ENCODE peak calls at places on chromosomes 12 and 14, in five cellular contexts. One of them, this sample, is unnamed. For H3K9me2, the result is how much of the 10 kb centered on the place peaks cover.

GRCh38 chr14:49036236-49036635 is 549.9 kb downstream of the RPS29 start:
- DNase-seq in SK-N-SH: no peak
- DNase-seq in PC-3: no peak
- DNase-seq in MM.1S: no peak
- DNase-seq in HCT116: no peak
- DNase-seq in this sample: no peak

GRCh38 chr12:27014859-27015729 is 910 bp upstream of the TM7SF3 start:
- DNase-seq in SK-N-SH: no peak
- DNase-seq in PC-3: no peak
- DNase-seq in MM.1S: no peak
- DNase-seq in HCT116: no peak
- DNase-seq in this sample: peak

GRCh38 chr12:96434107-96434506 is 33.9 kb upstream of the CDK17 start:
- DNase-seq in SK-N-SH: no peak
- DNase-seq in PC-3: no peak
- DNase-seq in MM.1S: peak
- DNase-seq in HCT116: no peak
- DNase-seq in this sample: peak

GRCh38 chr12:129973236-129973961 is 69.6 kb upstream of the TMEM132D start:
- DNase-seq in SK-N-SH: no peak
- DNase-seq in PC-3: no peak
- DNase-seq in MM.1S: no peak
- DNase-seq in HCT116: no peak
- DNase-seq in this sample: no peak

GRCh38 chr14:67538501-67538900 is 5.4 kb downstream of the PLEKHH1 start:
- DNase-seq in SK-N-SH: no peak
- DNase-seq in PC-3: no peak
- DNase-seq in MM.1S: no peak
- DNase-seq in HCT116: no peak
- DNase-seq in this sample: no peak

GRCh38 chr12:78293039-78293686 is 462.5 kb downstream of the NAV3 start:
- DNase-seq in SK-N-SH: no peak
- DNase-seq in PC-3: peak
- DNase-seq in MM.1S: no peak
- DNase-seq in HCT116: no peak
- DNase-seq in this sample: peak

GRCh38 chr14:102749393-102749792 is 27.9 kb upstream of the TRAF3 start:
- DNase-seq in SK-N-SH: no peak
- DNase-seq in PC-3: no peak
- DNase-seq in MM.1S: no peak
- DNase-seq in HCT116: no peak
- DNase-seq in this sample: no peak

GRCh38 chr12:89474615-89475014 is 50.0 kb downstream of the GALNT4 start:
- DNase-seq in SK-N-SH: no peak
- DNase-seq in PC-3: peak
- DNase-seq in MM.1S: peak
- DNase-seq in HCT116: no peak
- DNase-seq in this sample: no peak

GRCh38 chr12:64611430-64612286 is 1.4 kb downstream of the RASSF3 start:
- DNase-seq in SK-N-SH: peak
- DNase-seq in PC-3: peak
- DNase-seq in MM.1S: peak
- DNase-seq in HCT116: no peak
- DNase-seq in this sample: peak

GRCh38 chr12:115440438-115440837 is 756.5 kb upstream of the TBX3 start:
- DNase-seq in SK-N-SH: no peak
- DNase-seq in PC-3: peak
- DNase-seq in MM.1S: no peak
- DNase-seq in HCT116: no peak
- DNase-seq in this sample: peak

GRCh38 chr14:95164506-95164905 is 7.2 kb upstream of the DICER1 start:
- DNase-seq in SK-N-SH: no peak
- DNase-seq in PC-3: peak
- DNase-seq in MM.1S: no peak
- DNase-seq in HCT116: no peak
- DNase-seq in this sample: no peak

GRCh38 chr12:71958056-71958455 is 19.4 kb downstream of the TPH2 start:
- DNase-seq in SK-N-SH: no peak
- DNase-seq in PC-3: peak
- DNase-seq in MM.1S: no peak
- DNase-seq in HCT116: no peak
- DNase-seq in this sample: peak

GRCh38 chr12:62472472-62472871 is 5.8 kb downstream of the MON2 start:
- DNase-seq in SK-N-SH: no peak
- DNase-seq in PC-3: peak
- DNase-seq in MM.1S: no peak
- DNase-seq in HCT116: no peak
- DNase-seq in this sample: peak

GRCh38 chr14:33617154-33617553 is 333.7 kb downstream of the EGLN3 start:
- DNase-seq in SK-N-SH: no peak
- DNase-seq in PC-3: peak
- DNase-seq in MM.1S: no peak
- DNase-seq in HCT116: no peak
- DNase-seq in this sample: peak

GRCh38 chr14:91396959-91397815 is 20.4 kb downstream of the CCDC88C start:
- DNase-seq in SK-N-SH: no peak
- DNase-seq in PC-3: no peak
- DNase-seq in MM.1S: peak
- DNase-seq in HCT116: no peak
- DNase-seq in this sample: no peak

GRCh38 chr12:52715416-52715815 is 12.1 kb upstream of the KRT77 start:
- DNase-seq in SK-N-SH: peak
- DNase-seq in PC-3: peak
- DNase-seq in MM.1S: no peak
- DNase-seq in HCT116: peak
- DNase-seq in this sample: no peak

GRCh38 chr14:106610691-106611090 is 1084.3 kb downstream of the TMEM121 start:
- DNase-seq in SK-N-SH: no peak
- DNase-seq in PC-3: no peak
- DNase-seq in MM.1S: no peak
- DNase-seq in HCT116: no peak
- DNase-seq in this sample: no peak

GRCh38 chr12:38956337-38956736 is 50.9 kb upstream of the CPNE8 start:
- DNase-seq in SK-N-SH: no peak
- DNase-seq in PC-3: peak
- DNase-seq in MM.1S: no peak
- DNase-seq in HCT116: no peak
- DNase-seq in this sample: peak

GRCh38 chr14:58362798-58363412 is 32.8 kb upstream of the TOMM20L start:
- DNase-seq in SK-N-SH: peak
- DNase-seq in PC-3: peak
- DNase-seq in MM.1S: peak
- DNase-seq in HCT116: peak
- DNase-seq in this sample: peak

GRCh38 chr12:24728366-24728765 is 220.5 kb downstream of the BCAT1 start:
- DNase-seq in SK-N-SH: peak
- DNase-seq in PC-3: peak
- DNase-seq in MM.1S: peak
- DNase-seq in HCT116: no peak
- DNase-seq in this sample: peak

GRCh38 chr12:72281145-72281544 is 9.0 kb downstream of the TRHDE start:
- DNase-seq in SK-N-SH: no peak
- DNase-seq in PC-3: peak
- DNase-seq in MM.1S: no peak
- DNase-seq in HCT116: no peak
- DNase-seq in this sample: peak

GRCh38 chr12:53051058-53051880 is 1.4 kb downstream of the TNS2 start:
- DNase-seq in SK-N-SH: no peak
- DNase-seq in PC-3: no peak
- DNase-seq in MM.1S: no peak
- DNase-seq in HCT116: no peak
- DNase-seq in this sample: peak

GRCh38 chr12:51752490-51752889 is 96.0 kb downstream of the FIGNL2 start:
- DNase-seq in SK-N-SH: no peak
- DNase-seq in PC-3: peak
- DNase-seq in MM.1S: no peak
- DNase-seq in HCT116: no peak
- DNase-seq in this sample: peak

GRCh38 chr14:89351958-89352404 is 65.1 kb downstream of the FOXN3 start:
- DNase-seq in SK-N-SH: peak
- DNase-seq in PC-3: no peak
- DNase-seq in MM.1S: no peak
- DNase-seq in HCT116: no peak
- DNase-seq in this sample: peak

GRCh38 chr14:98462908-98463307 is 809.1 kb downstream of the BCL11B start:
- DNase-seq in SK-N-SH: no peak
- DNase-seq in PC-3: no peak
- DNase-seq in MM.1S: no peak
- DNase-seq in HCT116: no peak
- DNase-seq in this sample: no peak

GRCh38 chr14:98458702-98459101 is 813.3 kb downstream of the BCL11B start:
- DNase-seq in SK-N-SH: no peak
- DNase-seq in PC-3: no peak
- DNase-seq in MM.1S: no peak
- DNase-seq in HCT116: no peak
- DNase-seq in this sample: no peak
- H3K9me2 ChIP-seq in SK-N-SH: under half
- H3K9me2 ChIP-seq in PC-3: under half
- H3K9me2 ChIP-seq in MM.1S: under half
- H3K9me2 ChIP-seq in HCT116: under half
- H3K9me2 ChIP-seq in this sample: under half

DNA sequence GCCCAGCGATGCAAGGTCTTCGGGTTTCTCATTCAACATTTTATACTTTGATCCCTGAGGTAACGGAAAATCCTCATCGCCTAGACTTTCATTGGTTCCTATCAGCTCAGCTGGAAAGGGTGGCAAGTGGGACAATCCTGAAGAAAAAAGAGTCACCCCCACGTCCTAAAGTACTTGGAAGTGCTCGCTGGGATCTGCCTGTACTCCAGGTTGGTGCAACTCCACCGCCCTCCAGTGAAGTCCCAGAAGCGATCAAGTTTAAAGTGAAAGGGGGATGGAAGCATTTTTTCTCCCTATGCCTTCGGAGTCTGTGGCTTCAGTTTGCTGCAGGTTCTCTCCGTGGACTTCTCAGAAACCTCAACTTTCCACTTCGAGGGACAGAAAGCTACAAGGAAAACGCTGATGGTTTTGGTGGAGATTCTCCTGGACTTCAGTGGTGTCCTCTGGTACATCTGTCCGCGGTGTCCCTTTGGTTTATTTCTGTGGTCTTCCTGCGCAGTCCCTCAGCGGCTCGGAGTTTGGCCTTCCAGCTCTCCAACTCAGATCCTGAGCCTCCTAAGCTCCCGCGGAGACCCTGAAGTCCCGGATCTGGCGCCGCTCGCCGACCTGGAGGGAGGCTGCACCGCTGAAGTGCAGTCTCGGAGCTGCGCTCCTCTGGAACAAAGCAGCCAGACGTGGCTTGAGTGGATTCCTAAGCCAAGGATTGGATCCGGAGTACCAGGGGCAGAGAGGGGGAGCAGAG is 1.7 kb upstream of the LRFN5 start:
- DNase-seq in SK-N-SH: no peak
- DNase-seq in PC-3: no peak
- DNase-seq in MM.1S: no peak
- DNase-seq in HCT116: no peak
- DNase-seq in this sample: peak
- H3K9ac ChIP-seq in SK-N-SH: no peak
- H3K9ac ChIP-seq in PC-3: no peak
- H3K9ac ChIP-seq in MM.1S: no peak
- H3K9ac ChIP-seq in HCT116: no peak
- H3K9ac ChIP-seq in this sample: peak

DNA sequence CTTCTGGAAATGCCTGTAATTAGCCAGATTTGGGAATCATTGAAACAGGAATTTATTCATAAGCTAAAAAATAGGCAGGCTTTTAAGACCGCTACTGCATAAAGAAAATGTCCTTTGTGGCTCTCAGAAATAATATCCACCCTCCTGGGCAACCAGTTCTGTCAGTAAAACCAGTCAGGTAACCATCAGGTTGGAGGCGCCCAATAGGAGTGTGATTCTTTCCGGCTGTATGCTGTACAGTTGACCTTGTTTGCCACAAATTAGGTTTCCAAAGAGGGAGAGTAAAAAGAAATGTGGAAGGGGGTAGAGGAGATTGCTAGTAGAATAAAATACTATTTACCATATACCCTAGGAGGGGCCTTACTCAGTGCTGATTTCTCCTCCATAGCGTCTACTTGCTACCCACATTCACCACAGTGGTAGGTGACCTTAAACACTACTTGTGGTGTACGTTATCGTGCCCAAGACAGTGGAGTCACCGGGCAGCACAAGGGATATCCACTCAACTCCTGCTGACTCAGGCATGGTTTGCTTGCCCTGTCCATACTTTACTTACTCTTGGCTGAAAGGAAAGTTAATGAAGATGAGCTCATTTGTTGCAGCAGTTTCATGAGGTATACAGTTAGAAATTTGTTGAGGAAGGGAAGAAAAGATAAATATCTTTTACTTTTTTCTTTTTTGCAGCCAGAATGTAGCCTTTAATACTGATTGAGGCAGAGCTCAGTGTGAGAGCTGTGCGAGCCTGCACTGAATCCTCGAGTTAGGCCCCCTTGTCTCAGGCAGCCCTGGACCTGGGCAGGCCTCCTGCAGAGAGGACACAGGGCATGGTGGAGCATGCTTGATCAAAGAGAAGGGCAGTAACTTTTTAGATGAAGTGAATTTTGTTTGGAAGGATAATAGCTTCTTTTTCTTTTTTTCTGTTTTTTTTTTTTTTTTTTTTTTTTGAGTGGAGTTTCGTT is 76.7 kb downstream of the DIP2B start:
- DNase-seq in SK-N-SH: no peak
- DNase-seq in PC-3: peak
- DNase-seq in MM.1S: no peak
- DNase-seq in HCT116: no peak
- DNase-seq in this sample: peak
- TF ChIP-seq EZH2phosphoT487 in SK-N-SH: no peak
- TF ChIP-seq EZH2phosphoT487 in PC-3: no peak
- TF ChIP-seq EZH2phosphoT487 in MM.1S: no peak
- TF ChIP-seq EZH2phosphoT487 in HCT116: no peak
- TF ChIP-seq EZH2phosphoT487 in this sample: no peak

GRCh38 chr14:74605531-74606223 is 6.4 kb downstream of the LTBP2 start:
- DNase-seq in SK-N-SH: peak
- DNase-seq in PC-3: no peak
- DNase-seq in MM.1S: no peak
- DNase-seq in HCT116: no peak
- DNase-seq in this sample: no peak
- H3K9me2 ChIP-seq in SK-N-SH: under half
- H3K9me2 ChIP-seq in PC-3: under half
- H3K9me2 ChIP-seq in MM.1S: under half
- H3K9me2 ChIP-seq in HCT116: under half
- H3K9me2 ChIP-seq in this sample: under half

GRCh38 chr14:26596722-26597030 is 1.2 kb downstream of the NOVA1 start:
- DNase-seq in SK-N-SH: no peak
- DNase-seq in PC-3: no peak
- DNase-seq in MM.1S: no peak
- DNase-seq in HCT116: no peak
- DNase-seq in this sample: peak

GRCh38 chr14:26593377-26593776 is 4.5 kb downstream of the NOVA1 start:
- DNase-seq in SK-N-SH: no peak
- DNase-seq in PC-3: no peak
- DNase-seq in MM.1S: no peak
- DNase-seq in HCT116: no peak
- DNase-seq in this sample: no peak

GRCh38 chr14:26595922-26596721 is 1.7 kb downstream of the NOVA1 start:
- DNase-seq in SK-N-SH: no peak
- DNase-seq in PC-3: no peak
- DNase-seq in MM.1S: no peak
- DNase-seq in HCT116: no peak
- DNase-seq in this sample: peak

GRCh38 chr14:26594148-26594547 is 3.7 kb downstream of the NOVA1 start:
- DNase-seq in SK-N-SH: no peak
- DNase-seq in PC-3: no peak
- DNase-seq in MM.1S: no peak
- DNase-seq in HCT116: no peak
- DNase-seq in this sample: no peak

GRCh38 chr14:26594756-26595545 is 2.9 kb downstream of the NOVA1 start:
- DNase-seq in SK-N-SH: no peak
- DNase-seq in PC-3: no peak
- DNase-seq in MM.1S: no peak
- DNase-seq in HCT116: no peak
- DNase-seq in this sample: no peak
- H3K9ac ChIP-seq in SK-N-SH: no peak
- H3K9ac ChIP-seq in PC-3: no peak
- H3K9ac ChIP-seq in MM.1S: no peak
- H3K9ac ChIP-seq in HCT116: no peak
- H3K9ac ChIP-seq in this sample: no peak